ENCODE peak calls at places on chromosomes 7 and 10, in four cellular contexts. A is right lobe of liver, Q is dorsolateral prefrontal cortex, E is NB4. J is an unnamed sample.

GRCh38 chr10:490891-491571 is 198.4 kb downstream of the DIP2C start:
- DNase-seq in A (no peak), Q (peak), E (no peak), J (no peak)

GRCh38 chr10:113524539-113525490 is 28.0 kb upstream of the HABP2 start:
- DNase-seq in A (no peak), Q (no peak), E (no peak), J (no peak)

GRCh38 chr10:101941871-101942270 is 98.3 kb upstream of the KCNIP2 start:
- DNase-seq in A (no peak), Q (no peak), E (no peak), J (no peak)

GRCh38 chr7:10677668-10678232 is 295.9 kb upstream of the PHF14 start:
- DNase-seq in A (no peak), Q (no peak), E (peak), J (no peak)

GRCh38 chr10:48258083-48258482 is 16.4 kb downstream of the FRMPD2 start:
- DNase-seq in A (no peak), Q (no peak), E (no peak), J (no peak)

GRCh38 chr7:46610746-46611145 is 689.7 kb upstream of the IGFBP3 start:
- DNase-seq in A (no peak), Q (no peak), E (no peak), J (no peak)

GRCh38 chr10:90769946-90770841 is 87.6 kb downstream of the HTR7 start:
- DNase-seq in A (no peak), Q (no peak), E (no peak), J (no peak)

GRCh38 chr7:92595281-92595680 is 5.1 kb upstream of the FAM133B start:
- DNase-seq in A (no peak), Q (no peak), E (no peak), J (no peak)

GRCh38 chr7:131945313-131945831 is 388.9 kb upstream of the PODXL start:
- DNase-seq in A (peak), Q (peak), E (peak), J (no peak)

GRCh38 chr10:17835688-17836087 is 26.5 kb downstream of the MRC1 start:
- DNase-seq in A (no peak), Q (no peak), E (no peak), J (no peak)

GRCh38 chr7:14717711-14718304 is 184.7 kb downstream of the DGKB start:
- DNase-seq in A (no peak), Q (no peak), E (peak), J (no peak)

GRCh38 chr7:48251766-48252165 is 80.5 kb downstream of the ABCA13 start:
- DNase-seq in A (no peak), Q (no peak), E (no peak), J (no peak)

GRCh38 chr10:34156781-34157425 is 658.2 kb downstream of the PARD3 start:
- DNase-seq in A (no peak), Q (no peak), E (no peak), J (no peak)

GRCh38 chr7:122100021-122100420 is 44.0 kb downstream of the AASS start:
- DNase-seq in A (no peak), Q (no peak), E (no peak), J (no peak)

GRCh38 chr10:44674536-44674935 is 236.6 kb upstream of the TMEM72 start:
- DNase-seq in A (no peak), Q (no peak), E (no peak), J (no peak)

DNA sequence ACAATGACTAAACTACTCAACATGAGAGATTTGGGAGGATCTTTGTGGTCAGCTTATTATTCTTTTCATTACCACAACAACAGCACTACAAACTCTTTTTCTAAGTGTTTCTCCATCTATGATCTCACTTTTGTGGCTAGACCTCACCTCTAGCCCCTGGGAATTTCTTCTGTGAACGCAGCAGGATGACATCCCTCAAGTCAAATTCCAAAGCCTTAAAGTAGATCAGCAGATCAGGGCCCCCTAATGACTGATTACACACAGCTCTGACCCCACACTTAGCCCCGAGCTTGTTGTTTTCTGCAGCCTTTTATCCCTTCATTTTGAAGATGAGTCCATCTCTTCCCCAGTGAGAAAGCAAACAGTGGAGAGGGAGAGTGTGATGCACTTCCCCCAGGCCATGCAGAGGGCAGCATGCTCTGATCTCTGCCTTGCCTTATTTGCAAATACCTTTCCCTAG is 27.3 kb downstream of the TFAM start:
- DNase-seq in A (no peak), Q (no peak), E (no peak), J (no peak)
- TF ChIP-seq CTCF in A (no peak), Q (no peak), E (no peak), J (no peak)

DNA sequence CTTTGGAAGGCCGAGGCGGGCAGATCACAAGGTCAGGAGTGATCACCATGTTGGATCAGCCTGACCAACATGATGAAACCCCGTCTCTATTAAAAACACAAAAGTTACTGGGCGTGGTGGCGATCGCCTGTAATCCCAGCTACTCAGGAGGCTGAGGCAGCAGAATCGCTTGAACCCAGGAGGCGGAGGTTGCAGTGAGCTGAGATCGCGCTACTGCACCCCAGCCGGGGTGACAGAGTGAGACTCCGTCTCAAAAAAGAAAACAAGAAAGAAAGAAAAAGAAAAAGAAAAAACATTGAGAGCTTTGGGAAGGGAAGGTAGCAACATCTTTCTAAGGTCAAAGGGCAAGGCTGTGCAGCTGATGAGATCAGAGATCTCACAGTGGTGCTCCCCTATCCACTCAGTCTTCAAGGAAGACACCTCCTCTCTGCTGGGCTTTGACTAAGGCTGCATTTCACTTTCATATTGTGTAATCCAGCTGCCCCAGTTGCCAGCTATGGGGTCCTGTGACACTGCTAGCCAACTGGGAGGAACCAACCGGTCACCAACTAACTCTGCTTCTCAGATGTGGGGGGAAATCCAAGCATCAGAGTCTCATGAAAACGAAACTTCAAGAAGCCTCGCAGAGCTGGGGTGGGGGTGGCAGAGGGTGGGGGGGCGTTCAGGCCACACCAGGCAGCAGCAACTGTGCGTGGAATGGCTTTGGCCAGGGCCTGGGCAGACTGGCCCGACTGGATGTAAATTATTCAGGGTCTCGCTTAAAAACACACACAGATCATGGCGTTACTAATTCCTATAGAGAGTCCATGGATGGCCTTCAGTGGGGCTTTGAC is 1.5 kb downstream of the IL15RA start:
- DNase-seq in A (no peak), Q (no peak), E (peak), J (no peak)
- H3K4me3 ChIP-seq in A (peak), Q (peak), E (peak), J (peak)

GRCh38 chr7:127887631-127888030 is 143.6 kb downstream of the LRRC4 start:
- DNase-seq in A (no peak), Q (no peak), E (no peak), J (no peak)
- TF ChIP-seq CTCF in A (no peak), Q (no peak), E (no peak), J (no peak)

DNA sequence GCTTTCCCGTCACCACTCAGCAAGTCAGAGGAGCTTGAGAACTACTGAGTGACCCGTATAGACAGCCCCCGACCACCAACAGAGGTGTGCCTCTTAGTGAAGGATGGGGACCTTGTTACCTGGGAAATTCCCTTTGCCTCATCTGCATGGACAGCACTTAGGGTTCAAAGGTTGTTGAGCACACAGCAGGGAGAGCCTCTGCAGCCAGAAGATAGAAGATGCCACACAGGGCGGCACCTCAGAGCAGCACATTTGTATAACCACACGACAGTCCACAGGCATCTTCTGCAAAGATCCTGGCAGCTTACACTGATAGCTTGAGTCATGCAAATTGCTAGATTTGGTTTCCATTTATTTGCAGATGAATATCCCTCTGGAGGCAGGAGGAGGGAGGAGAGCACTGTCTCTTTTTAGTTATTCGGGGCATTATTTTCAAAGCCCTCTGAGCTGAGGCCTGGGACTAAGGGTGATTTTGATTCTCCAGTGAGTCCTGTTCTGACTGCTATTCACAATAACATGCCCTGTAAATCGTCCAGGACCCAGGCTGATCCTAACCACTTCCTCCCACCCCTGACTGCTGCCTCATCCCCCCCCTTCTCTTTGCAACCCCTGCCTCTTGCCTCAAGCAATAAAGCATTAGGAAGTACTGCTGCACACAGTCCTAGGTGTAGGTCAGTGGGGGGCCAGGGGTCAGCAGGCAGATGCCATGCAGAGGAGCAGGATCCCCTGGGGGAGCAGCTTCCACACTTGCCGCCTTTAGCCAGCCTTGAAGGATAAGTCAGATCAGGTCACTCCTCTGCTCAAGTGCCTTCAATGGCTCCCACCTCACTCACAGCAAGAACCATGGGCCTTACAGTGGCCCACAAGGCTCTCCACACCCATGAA is 24.6 kb upstream of the INMT start:
- DNase-seq in A (no peak), Q (no peak), E (peak), J (no peak)
- H3K4me3 ChIP-seq in A (no peak), Q (no peak), E (peak), J (no peak)

GRCh38 chr7:55690-56248 is 136.6 kb upstream of the FAM20C start:
- DNase-seq in A (peak), Q (no peak), E (no peak), J (no peak)
- TF ChIP-seq CTCF in A (no peak), Q (no peak), E (no peak), J (no peak)

DNA sequence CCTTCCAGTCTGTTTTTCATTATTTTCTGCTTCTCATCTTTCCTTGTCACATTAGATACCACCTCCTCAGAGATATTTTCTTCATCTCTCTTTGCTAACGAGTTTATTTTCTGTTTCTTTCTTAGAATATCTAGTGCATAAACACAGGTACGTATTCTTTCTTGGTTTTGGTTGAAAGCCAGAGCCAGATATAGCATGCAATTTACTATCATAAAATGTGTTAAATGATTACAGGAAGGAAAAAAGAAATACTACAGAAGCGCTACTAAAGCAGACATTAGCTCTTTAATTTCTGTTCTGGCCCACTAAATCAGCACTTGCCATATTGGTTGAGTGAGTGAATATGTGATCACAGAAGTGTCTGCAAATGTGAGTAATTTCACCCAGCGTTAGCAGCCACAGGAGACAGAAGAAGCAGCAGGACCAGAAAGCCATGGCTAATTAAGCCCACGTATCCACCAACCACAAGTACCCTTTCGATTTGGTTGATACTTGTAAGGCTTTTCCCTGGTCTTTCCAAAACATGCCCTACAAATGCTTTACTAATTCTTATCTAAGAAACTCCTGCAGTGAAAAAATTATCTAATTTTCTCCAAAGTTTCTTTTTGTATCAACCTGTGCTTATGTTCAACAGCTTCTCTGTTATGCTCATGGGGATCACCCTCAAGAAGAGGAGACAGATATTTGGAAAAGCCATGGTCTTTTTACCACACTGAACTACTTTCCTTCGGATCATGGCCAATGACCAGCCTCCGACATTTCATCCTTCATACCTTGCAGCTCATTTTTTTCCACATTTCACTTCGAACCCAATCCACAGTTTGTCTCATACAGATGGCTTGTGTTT is 23.1 kb upstream of the MACC1 start:
- DNase-seq in A (no peak), Q (no peak), E (no peak), J (no peak)
- H3K4me3 ChIP-seq in A (no peak), Q (no peak), E (no peak), J (no peak)

DNA sequence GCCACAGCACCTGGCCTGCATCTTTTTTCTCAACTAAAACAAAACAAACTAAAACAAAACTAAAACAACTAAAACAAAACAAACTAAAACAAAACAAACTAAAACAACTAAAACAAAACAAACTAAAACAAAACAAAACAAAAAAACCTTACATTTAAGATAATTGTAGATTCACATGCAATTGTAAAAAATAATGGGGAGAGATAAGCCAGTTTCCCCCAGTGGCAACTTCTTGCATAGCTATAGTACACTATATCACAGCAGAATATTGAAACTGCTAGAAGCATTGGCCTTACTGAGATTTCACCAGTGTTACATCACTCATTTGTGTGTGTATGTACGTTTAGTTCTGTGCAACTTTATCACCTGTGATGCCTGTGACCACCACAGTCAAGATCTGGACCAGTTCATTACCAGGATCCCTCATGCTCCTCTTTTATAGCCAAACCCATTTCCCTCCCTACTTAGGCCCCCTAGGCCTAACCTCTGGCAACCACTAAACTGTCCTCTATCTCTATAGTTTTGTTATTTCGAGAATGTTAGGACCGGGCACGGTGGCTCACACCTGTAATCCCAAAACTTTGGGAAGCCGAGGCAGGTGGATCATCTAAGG is 9.3 kb downstream of the FXYD4 start:
- DNase-seq in A (no peak), Q (no peak), E (no peak), J (no peak)
- TF ChIP-seq CTCF in A (no peak), Q (no peak), E (peak), J (no peak)

DNA sequence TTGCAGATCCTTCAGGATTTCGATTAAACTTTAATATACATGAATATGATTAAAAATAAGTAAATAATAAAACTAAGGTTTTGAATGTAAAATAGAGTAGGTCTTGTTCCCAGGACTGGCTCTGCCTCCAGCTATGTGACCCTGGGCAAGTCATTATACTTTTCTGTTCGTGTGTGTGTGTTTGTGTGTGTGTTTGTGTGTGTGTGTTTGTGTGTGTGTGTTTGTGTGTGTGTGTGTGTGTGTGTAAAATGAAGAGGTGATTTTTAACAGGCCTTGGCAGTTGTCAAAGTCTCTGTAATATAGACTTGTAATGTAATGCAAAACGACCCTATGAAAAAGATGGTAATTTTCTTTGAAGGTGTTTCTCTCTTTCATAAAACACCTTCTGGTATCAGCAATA is 79.2 kb downstream of the HGF start:
- DNase-seq in A (no peak), Q (no peak), E (no peak), J (no peak)
- H3K4me3 ChIP-seq in A (no peak), Q (no peak), E (no peak), J (no peak)

GRCh38 chr7:12244129-12244528 is 33.0 kb downstream of the TMEM106B start:
- DNase-seq in A (no peak), Q (no peak), E (peak), J (no peak)
- TF ChIP-seq CTCF in A (peak), Q (no peak), E (peak), J (no peak)

DNA sequence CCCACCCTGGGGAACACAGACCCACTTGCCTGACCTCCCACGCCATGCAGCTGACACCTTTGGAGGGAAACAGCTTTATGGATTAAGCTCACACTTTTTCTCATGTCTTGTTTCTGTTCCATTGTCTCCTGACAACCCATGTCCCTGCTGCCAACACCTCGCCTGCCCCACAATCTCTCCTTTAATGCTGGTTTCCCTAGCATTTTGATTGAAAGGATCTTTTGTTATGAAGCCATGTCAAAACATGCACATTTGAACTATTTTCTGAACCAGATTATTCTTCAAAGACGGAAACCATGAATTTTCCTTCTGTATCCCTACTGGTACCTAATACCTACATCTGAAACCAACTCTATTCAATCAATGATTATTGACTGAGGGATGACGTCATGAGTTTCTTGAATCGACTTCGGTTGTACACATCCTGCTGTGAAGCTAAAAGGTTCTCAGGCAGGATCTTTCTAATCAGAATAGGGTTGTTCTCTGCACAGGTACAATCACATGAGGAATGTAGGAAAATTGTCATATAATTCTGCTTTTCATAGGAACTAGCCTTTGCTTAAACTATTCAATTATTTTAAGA is 106.2 kb upstream of the NEBL start:
- DNase-seq in A (no peak), Q (no peak), E (no peak), J (no peak)
- H3K4me3 ChIP-seq in A (no peak), Q (no peak), E (no peak), J (no peak)

J was measured in coronary artery.